ENCODE peak calls at places on chromosome 6, in four cellular contexts. I is IMR-90, T is K562, S is GM12878. D is an unnamed sample.

GRCh38 chr6:16181429-16182359 is 52.8 kb downstream of the MYLIP start:
- DNase-seq in I (no peak), T (no peak), S (no peak), D (no peak)

GRCh38 chr6:44268095-44268628 is 2.1 kb upstream of the TMEM151B start:
- DNase-seq in T (peak), S (no peak), I (peak), D (peak)

GRCh38 chr6:125236536-125237327 is 65.0 kb downstream of the HDDC2 start:
- DNase-seq in S (no peak), I (peak), T (no peak), D (no peak)

GRCh38 chr6:34468378-34468892 is 2.6 kb downstream of the PACSIN1 start:
- DNase-seq in S (peak), I (no peak), T (no peak), D (no peak)

GRCh38 chr6:83958250-83958685 is 75.3 kb upstream of the MRAP2 start:
- DNase-seq in I (peak), S (no peak), T (no peak), D (no peak)

GRCh38 chr6:108260126-108260808 is 573 bp downstream of the SNX3 start:
- DNase-seq in S (peak), T (peak), I (peak), D (peak)

GRCh38 chr6:142374965-142375733 is 73.3 kb downstream of the ADGRG6 start:
- DNase-seq in T (no peak), S (no peak), I (peak), D (peak)

GRCh38 chr6:7058250-7058923 is 49.4 kb upstream of the RREB1 start:
- DNase-seq in I (peak), T (peak), S (no peak), D (no peak)

GRCh38 chr6:149964243-149965190 is 774 bp downstream of the ULBP1 start:
- DNase-seq in S (no peak), I (peak), T (no peak), D (peak)

GRCh38 chr6:82917346-82918064 is 148.1 kb downstream of the UBE3D start:
- DNase-seq in S (no peak), T (no peak), I (peak), D (no peak)

GRCh38 chr6:143581835-143582480 is 70.4 kb upstream of the FUCA2 start:
- DNase-seq in I (peak), S (no peak), T (no peak), D (no peak)

GRCh38 chr6:90080876-90081464 is 186.7 kb downstream of the GJA10 start:
- DNase-seq in S (peak), I (no peak), T (no peak), D (no peak)
- TF ChIP-seq FOS in S (no peak), I (no peak), T (no peak), D (no peak)

GRCh38 chr6:157981395-157982296 is at the start of gene SYNJ2:
- DNase-seq in S (no peak), I (peak), T (peak), D (peak)
- TF ChIP-seq POLR2A in S (no peak), I (peak), T (peak), D (peak)

DNA sequence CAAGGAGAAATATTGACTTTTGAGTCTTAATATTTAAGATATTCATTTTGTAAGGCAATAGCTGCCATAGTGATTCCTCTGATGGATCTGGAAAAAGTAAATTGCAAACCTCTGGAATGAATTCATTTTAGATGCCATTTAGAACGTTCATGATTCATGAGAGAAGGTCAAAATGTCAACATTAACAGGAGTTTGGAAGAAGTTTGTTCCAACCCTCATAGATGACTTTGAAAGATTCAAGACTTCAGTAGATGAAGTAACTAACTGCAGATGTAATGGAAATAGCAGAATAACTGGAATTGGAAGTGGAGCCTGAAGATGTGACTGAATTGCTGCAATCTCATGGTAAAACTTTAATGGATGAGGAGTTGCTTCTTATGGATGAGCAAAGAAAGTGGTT is 100.9 kb upstream of the CCN2 start:
- DNase-seq in I (no peak), S (no peak), T (no peak), D (no peak)
- TF ChIP-seq FOS in I (no peak), S (no peak), T (no peak), D (no peak)

GRCh38 chr6:158262082-158262481 is 50.2 kb upstream of the TULP4 start:
- DNase-seq in T (no peak), S (no peak), I (no peak), D (no peak)
- TF ChIP-seq POLR2A in T (no peak), S (no peak), I (no peak), D (no peak)

GRCh38 chr6:33208089-33208967 is at the start of gene RING1:
- DNase-seq in T (peak), I (peak), S (no peak), D (peak)
- TF ChIP-seq FOS in T (no peak), I (no peak), S (no peak), D (no peak)

GRCh38 chr6:33313105-33313708 is 671 bp downstream of the TAPBP start:
- DNase-seq in S (no peak), I (peak), T (peak), D (peak)

GRCh38 chr6:33312361-33313104 is 1.3 kb downstream of the TAPBP start:
- DNase-seq in S (no peak), I (peak), T (peak), D (peak)

GRCh38 chr6:33314943-33315752 is 1.3 kb upstream of the TAPBP start:
- DNase-seq in T (peak), I (no peak), S (no peak), D (peak)

GRCh38 chr6:33314515-33314942 is 651 bp upstream of the TAPBP start:
- DNase-seq in I (peak), S (no peak), T (peak), D (peak)

GRCh38 chr6:33313709-33314514 is at the start of gene TAPBP:
- DNase-seq in I (peak), T (peak), S (no peak), D (peak)
- TF ChIP-seq POLR2A in I (peak), T (peak), S (peak), D (peak)

GRCh38 chr6:43089874-43090556 is 13.9 kb downstream of the PTK7 start:
- DNase-seq in T (no peak), I (peak), S (no peak), D (no peak)
- TF ChIP-seq FOS in T (no peak), I (no peak), S (no peak), D (no peak)

DNA sequence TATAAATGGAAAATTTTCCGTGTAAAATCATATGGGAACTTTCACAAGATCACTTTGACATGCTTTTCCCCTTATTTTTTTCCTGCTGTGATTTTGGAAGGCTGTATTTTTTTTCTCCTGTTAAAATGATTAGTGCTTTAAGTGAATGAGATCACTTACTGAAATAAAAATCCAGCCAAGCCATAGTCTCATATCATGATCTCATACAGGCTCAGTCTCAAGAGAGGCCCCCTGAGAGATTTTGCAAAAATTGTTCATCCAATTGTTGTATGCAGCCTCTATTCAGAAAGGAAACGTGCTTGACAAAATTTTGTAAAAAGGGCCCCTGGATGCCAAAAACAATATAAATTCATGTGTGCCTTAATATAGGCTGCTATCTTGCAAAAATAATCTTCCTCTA is 528.2 kb downstream of the HDGFL1 start:
- DNase-seq in I (no peak), T (no peak), S (no peak), D (no peak)
- TF ChIP-seq POLR2A in I (no peak), T (no peak), S (no peak), D (no peak)

D was measured in endothelial cell of umbilical vein.